ENCODE peak calls at places on chromosomes 4 and X, in four cellular contexts. One of them, this sample, is unnamed.

GRCh38 chr4:154958621-154959358 is 177.7 kb downstream of the RBM46 start:
- DNase-seq in astrocyte of the cerebellum: peak; percentile 12
- DNase-seq in colonic mucosa: peak; percentile 19
- DNase-seq in Ammon's horn: peak; percentile 46
- DNase-seq in this sample: no peak

GRCh38 chr4:111937368-111937767 is 207.9 kb upstream of the FAM241A start:
- DNase-seq in colonic mucosa: no peak
- DNase-seq in astrocyte of the cerebellum: no peak
- DNase-seq in Ammon's horn: peak; percentile 12
- DNase-seq in this sample: no peak

GRCh38 chr4:137749466-137749865 is 217.2 kb upstream of the PCDH18 start:
- DNase-seq in Ammon's horn: no peak
- DNase-seq in astrocyte of the cerebellum: peak; percentile 18
- DNase-seq in colonic mucosa: no peak
- DNase-seq in this sample: no peak

GRCh38 chr4:139692300-139693012 is 26.8 kb downstream of the MGST2 start:
- DNase-seq in colonic mucosa: no peak
- DNase-seq in Ammon's horn: peak; percentile 35
- DNase-seq in astrocyte of the cerebellum: no peak
- DNase-seq in this sample: no peak

GRCh38 chrX:107576392-107576791 is 51.9 kb upstream of the PRPS1 start:
- DNase-seq in Ammon's horn: no peak
- DNase-seq in colonic mucosa: no peak
- DNase-seq in astrocyte of the cerebellum: no peak
- DNase-seq in this sample: no peak

GRCh38 chr4:182495111-182495510 is 251.9 kb downstream of the TENM3 start:
- DNase-seq in Ammon's horn: no peak
- DNase-seq in colonic mucosa: no peak
- DNase-seq in astrocyte of the cerebellum: no peak
- DNase-seq in this sample: no peak

GRCh38 chr4:8580321-8581093 is at the start of gene GPR78:
- DNase-seq in Ammon's horn: no peak
- DNase-seq in colonic mucosa: peak; percentile 43
- DNase-seq in astrocyte of the cerebellum: no peak
- DNase-seq in this sample: peak; percentile 94

GRCh38 chr4:88802138-88802537 is 104.5 kb upstream of the NAP1L5 start:
- DNase-seq in Ammon's horn: no peak
- DNase-seq in astrocyte of the cerebellum: no peak
- DNase-seq in colonic mucosa: no peak
- DNase-seq in this sample: no peak

GRCh38 chr4:117417856-117418255 is 332.5 kb upstream of the TRAM1L1 start:
- DNase-seq in Ammon's horn: no peak
- DNase-seq in colonic mucosa: no peak
- DNase-seq in astrocyte of the cerebellum: no peak
- DNase-seq in this sample: no peak

GRCh38 chrX:134373736-134374135 is 86.2 kb upstream of the HPRT1 start:
- DNase-seq in Ammon's horn: no peak
- DNase-seq in astrocyte of the cerebellum: no peak
- DNase-seq in colonic mucosa: no peak
- DNase-seq in this sample: no peak

GRCh38 chr4:84279678-84280077 is 219.4 kb downstream of the NKX6-1 start:
- DNase-seq in astrocyte of the cerebellum: no peak
- DNase-seq in colonic mucosa: no peak
- DNase-seq in Ammon's horn: no peak
- DNase-seq in this sample: no peak

GRCh38 chr4:36312511-36312910 is 31.1 kb downstream of the DTHD1 start:
- DNase-seq in colonic mucosa: no peak
- DNase-seq in astrocyte of the cerebellum: no peak
- DNase-seq in Ammon's horn: no peak
- DNase-seq in this sample: no peak

GRCh38 chr4:94577136-94577535 is 125.4 kb downstream of the PDLIM5 start:
- DNase-seq in Ammon's horn: peak; percentile 89
- DNase-seq in astrocyte of the cerebellum: peak; percentile 85
- DNase-seq in colonic mucosa: no peak
- DNase-seq in this sample: no peak

GRCh38 chrX:26387906-26388305 is 171.9 kb downstream of the MAGEB5 start:
- DNase-seq in colonic mucosa: no peak
- DNase-seq in astrocyte of the cerebellum: no peak
- DNase-seq in Ammon's horn: no peak
- DNase-seq in this sample: no peak

GRCh38 chr4:5712517-5712916 is 1.5 kb downstream of the EVC start:
- DNase-seq in astrocyte of the cerebellum: peak; percentile 41
- DNase-seq in colonic mucosa: no peak
- DNase-seq in Ammon's horn: no peak
- DNase-seq in this sample: no peak

GRCh38 chrX:10722804-10723364 is 102.5 kb upstream of the MID1 start:
- DNase-seq in astrocyte of the cerebellum: peak; percentile 24
- DNase-seq in colonic mucosa: peak; percentile 67
- DNase-seq in Ammon's horn: peak; percentile 56
- DNase-seq in this sample: no peak

GRCh38 chr4:59002148-59002547 is 1892.0 kb upstream of the IGFBP7 start:
- DNase-seq in astrocyte of the cerebellum: no peak
- DNase-seq in colonic mucosa: no peak
- DNase-seq in Ammon's horn: no peak
- DNase-seq in this sample: no peak

GRCh38 chrX:20382518-20383291 is 116.0 kb upstream of the RPS6KA3 start:
- DNase-seq in astrocyte of the cerebellum: no peak
- DNase-seq in colonic mucosa: no peak
- DNase-seq in Ammon's horn: no peak
- DNase-seq in this sample: no peak

GRCh38 chrX:30702736-30703135 is 49.5 kb downstream of the GK start:
- DNase-seq in Ammon's horn: no peak
- DNase-seq in astrocyte of the cerebellum: peak; percentile 26
- DNase-seq in colonic mucosa: no peak
- DNase-seq in this sample: no peak

GRCh38 chr4:16226816-16227461 is 668 bp upstream of the TAPT1 start:
- DNase-seq in astrocyte of the cerebellum: no peak
- DNase-seq in colonic mucosa: peak; percentile 73
- DNase-seq in Ammon's horn: peak; percentile 63
- DNase-seq in this sample: peak; percentile 38

GRCh38 chr4:152735302-152735917 is 44.1 kb downstream of the TIGD4 start:
- DNase-seq in colonic mucosa: no peak
- DNase-seq in astrocyte of the cerebellum: peak; percentile 16
- DNase-seq in Ammon's horn: no peak
- DNase-seq in this sample: no peak

GRCh38 chr4:138310991-138311390 is 68.8 kb upstream of the SLC7A11 start:
- DNase-seq in astrocyte of the cerebellum: peak; percentile 72
- DNase-seq in colonic mucosa: no peak
- DNase-seq in Ammon's horn: no peak
- DNase-seq in this sample: no peak

GRCh38 chr4:37648084-37648817 is 37.9 kb downstream of the RELL1 start:
- DNase-seq in astrocyte of the cerebellum: peak; percentile 82
- DNase-seq in colonic mucosa: peak; percentile 81
- DNase-seq in Ammon's horn: peak; percentile 23
- DNase-seq in this sample: peak; percentile 19

GRCh38 chrX:1589356-1590130 is 1.9 kb upstream of the AKAP17A start:
- DNase-seq in Ammon's horn: no peak
- DNase-seq in colonic mucosa: no peak
- DNase-seq in astrocyte of the cerebellum: no peak
- DNase-seq in this sample: no peak

GRCh38 chrX:122739770-122740169 is 444.3 kb upstream of the GRIA3 start:
- DNase-seq in colonic mucosa: no peak
- DNase-seq in Ammon's horn: no peak
- DNase-seq in astrocyte of the cerebellum: no peak
- DNase-seq in this sample: no peak

GRCh38 chr4:40662962-40663604 is 33.4 kb upstream of the RBM47 start:
- DNase-seq in astrocyte of the cerebellum: peak; percentile 29
- DNase-seq in Ammon's horn: peak; percentile 30
- DNase-seq in colonic mucosa: no peak
- DNase-seq in this sample: no peak

GRCh38 chr4:57426779-57427395 is 316.7 kb upstream of the IGFBP7 start:
- DNase-seq in Ammon's horn: peak; percentile 92
- DNase-seq in colonic mucosa: peak; percentile 65
- DNase-seq in astrocyte of the cerebellum: peak; percentile 54
- DNase-seq in this sample: peak; percentile 55

GRCh38 chr4:32003548-32003947 is 1283.4 kb downstream of the PCDH7 start:
- DNase-seq in colonic mucosa: no peak
- DNase-seq in Ammon's horn: no peak
- DNase-seq in astrocyte of the cerebellum: no peak
- DNase-seq in this sample: no peak

GRCh38 chr4:140943887-140944515 is 187.8 kb upstream of the TBC1D9 start:
- DNase-seq in Ammon's horn: no peak
- DNase-seq in colonic mucosa: no peak
- DNase-seq in astrocyte of the cerebellum: peak; percentile 80
- DNase-seq in this sample: no peak